ENCODE peak calls at places on chromosomes 13 and 19, in six cellular contexts. One of them, this sample, is unnamed.

GRCh38 chr13:24053505-24054251 is 106.8 kb upstream of the SPATA13 start:
- DNase-seq in GM06990: no peak
- DNase-seq in A549: peak
- DNase-seq in pancreas: peak
- DNase-seq in fibroblast of the aortic adventitia: peak
- DNase-seq in fibroblast of lung: peak
- DNase-seq in this sample: peak

GRCh38 chr13:36858285-36858684 is 39.3 kb downstream of the RFXAP start:
- DNase-seq in GM06990: no peak
- DNase-seq in A549: peak
- DNase-seq in pancreas: no peak
- DNase-seq in fibroblast of the aortic adventitia: peak
- DNase-seq in fibroblast of lung: peak
- DNase-seq in this sample: peak

GRCh38 chr19:47492137-47492533 is 8.1 kb upstream of the KPTN start:
- DNase-seq in GM06990: no peak
- DNase-seq in A549: no peak
- DNase-seq in pancreas: peak
- DNase-seq in fibroblast of the aortic adventitia: no peak
- DNase-seq in fibroblast of lung: no peak
- DNase-seq in this sample: no peak

GRCh38 chr19:7775761-7776160 is 12.7 kb downstream of the CLEC4M start:
- DNase-seq in GM06990: no peak
- DNase-seq in A549: no peak
- DNase-seq in pancreas: no peak
- DNase-seq in fibroblast of the aortic adventitia: no peak
- DNase-seq in fibroblast of lung: no peak
- DNase-seq in this sample: no peak

GRCh38 chr19:30651066-30651465 is 278.9 kb downstream of the ZNF536 start:
- DNase-seq in GM06990: no peak
- DNase-seq in A549: no peak
- DNase-seq in pancreas: peak
- DNase-seq in fibroblast of the aortic adventitia: no peak
- DNase-seq in fibroblast of lung: no peak
- DNase-seq in this sample: no peak

GRCh38 chr13:89514534-89515312 is 1832.8 kb upstream of the MIR17HG start:
- DNase-seq in GM06990: no peak
- DNase-seq in A549: peak
- DNase-seq in pancreas: no peak
- DNase-seq in fibroblast of the aortic adventitia: peak
- DNase-seq in fibroblast of lung: peak
- DNase-seq in this sample: peak

GRCh38 chr19:48424694-48425219 is 21.0 kb upstream of the GRWD1 start:
- DNase-seq in GM06990: no peak
- DNase-seq in A549: peak
- DNase-seq in pancreas: no peak
- DNase-seq in fibroblast of the aortic adventitia: peak
- DNase-seq in fibroblast of lung: peak
- DNase-seq in this sample: peak

GRCh38 chr13:67651908-67652307 is 421.8 kb upstream of the PCDH9 start:
- DNase-seq in GM06990: no peak
- DNase-seq in A549: no peak
- DNase-seq in pancreas: no peak
- DNase-seq in fibroblast of the aortic adventitia: no peak
- DNase-seq in fibroblast of lung: no peak
- DNase-seq in this sample: no peak

DNA sequence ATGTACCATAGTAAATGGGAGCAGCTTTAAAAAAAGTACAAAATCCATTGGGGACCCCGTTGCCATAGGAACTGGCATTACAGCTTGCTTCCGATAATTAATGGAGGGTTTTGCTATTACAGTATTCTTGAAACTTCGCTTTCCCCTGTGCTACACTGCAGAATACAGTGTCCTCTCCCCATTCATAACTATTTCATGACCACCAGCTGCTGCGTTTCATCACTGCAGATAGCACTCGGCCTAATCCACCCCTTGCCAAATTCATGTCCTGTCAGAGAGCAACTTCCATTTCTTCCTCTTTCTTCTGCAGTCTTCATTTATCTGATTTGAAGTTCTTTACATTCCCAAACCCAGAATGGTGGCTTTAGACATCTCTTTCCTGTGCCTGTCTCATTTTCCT is 110.3 kb downstream of the ZDHHC20 start:
- DNase-seq in GM06990: no peak
- DNase-seq in A549: no peak
- DNase-seq in pancreas: no peak
- DNase-seq in fibroblast of the aortic adventitia: peak
- DNase-seq in fibroblast of lung: no peak
- DNase-seq in this sample: no peak
- H3K4me3 ChIP-seq in GM06990: no peak
- H3K4me3 ChIP-seq in A549: no peak
- H3K4me3 ChIP-seq in pancreas: no peak
- H3K4me3 ChIP-seq in fibroblast of the aortic adventitia: no peak
- H3K4me3 ChIP-seq in fibroblast of lung: no peak
- H3K4me3 ChIP-seq in this sample: no peak

DNA sequence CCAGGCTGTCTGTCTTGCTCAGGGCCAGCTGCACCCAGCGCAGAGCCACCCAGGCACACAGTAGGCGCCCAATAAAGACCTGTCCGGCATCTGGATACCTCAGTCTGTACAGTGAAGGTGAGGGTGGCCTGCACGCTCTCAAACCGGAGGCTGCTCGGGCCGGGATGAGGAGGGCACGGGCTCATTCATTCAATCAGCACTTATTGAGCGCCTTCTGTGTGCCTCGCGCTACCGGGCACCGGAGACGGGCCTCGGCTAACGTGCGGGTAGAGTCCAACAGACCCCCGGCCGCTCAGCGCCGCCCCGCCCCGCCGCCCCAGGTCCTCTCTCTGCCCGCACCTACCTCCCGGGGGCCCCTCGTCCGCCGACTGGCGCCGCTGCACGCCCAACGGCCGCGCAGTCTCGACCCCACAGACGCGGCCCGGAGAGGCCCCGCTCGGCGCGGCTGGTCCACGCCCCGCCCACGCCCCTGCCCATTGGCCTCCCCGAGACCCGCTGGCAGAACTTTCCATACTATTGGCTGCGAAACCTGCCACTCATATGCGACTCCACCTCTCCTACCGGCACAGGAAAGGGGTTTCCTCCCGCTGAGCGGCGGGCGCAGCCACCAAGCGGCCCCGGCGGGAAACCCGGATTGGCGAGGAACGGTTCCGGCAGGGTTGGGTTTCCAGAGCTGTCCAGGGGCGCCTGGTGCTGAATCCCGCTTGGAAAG is at the start of gene SLC39A3:
- DNase-seq in GM06990: peak
- DNase-seq in A549: peak
- DNase-seq in pancreas: peak
- DNase-seq in fibroblast of the aortic adventitia: peak
- DNase-seq in fibroblast of lung: peak
- DNase-seq in this sample: peak
- TF ChIP-seq CTCF in GM06990: no peak
- TF ChIP-seq CTCF in A549: no peak
- TF ChIP-seq CTCF in pancreas: peak
- TF ChIP-seq CTCF in fibroblast of the aortic adventitia: peak
- TF ChIP-seq CTCF in fibroblast of lung: peak
- TF ChIP-seq CTCF in this sample: peak

DNA sequence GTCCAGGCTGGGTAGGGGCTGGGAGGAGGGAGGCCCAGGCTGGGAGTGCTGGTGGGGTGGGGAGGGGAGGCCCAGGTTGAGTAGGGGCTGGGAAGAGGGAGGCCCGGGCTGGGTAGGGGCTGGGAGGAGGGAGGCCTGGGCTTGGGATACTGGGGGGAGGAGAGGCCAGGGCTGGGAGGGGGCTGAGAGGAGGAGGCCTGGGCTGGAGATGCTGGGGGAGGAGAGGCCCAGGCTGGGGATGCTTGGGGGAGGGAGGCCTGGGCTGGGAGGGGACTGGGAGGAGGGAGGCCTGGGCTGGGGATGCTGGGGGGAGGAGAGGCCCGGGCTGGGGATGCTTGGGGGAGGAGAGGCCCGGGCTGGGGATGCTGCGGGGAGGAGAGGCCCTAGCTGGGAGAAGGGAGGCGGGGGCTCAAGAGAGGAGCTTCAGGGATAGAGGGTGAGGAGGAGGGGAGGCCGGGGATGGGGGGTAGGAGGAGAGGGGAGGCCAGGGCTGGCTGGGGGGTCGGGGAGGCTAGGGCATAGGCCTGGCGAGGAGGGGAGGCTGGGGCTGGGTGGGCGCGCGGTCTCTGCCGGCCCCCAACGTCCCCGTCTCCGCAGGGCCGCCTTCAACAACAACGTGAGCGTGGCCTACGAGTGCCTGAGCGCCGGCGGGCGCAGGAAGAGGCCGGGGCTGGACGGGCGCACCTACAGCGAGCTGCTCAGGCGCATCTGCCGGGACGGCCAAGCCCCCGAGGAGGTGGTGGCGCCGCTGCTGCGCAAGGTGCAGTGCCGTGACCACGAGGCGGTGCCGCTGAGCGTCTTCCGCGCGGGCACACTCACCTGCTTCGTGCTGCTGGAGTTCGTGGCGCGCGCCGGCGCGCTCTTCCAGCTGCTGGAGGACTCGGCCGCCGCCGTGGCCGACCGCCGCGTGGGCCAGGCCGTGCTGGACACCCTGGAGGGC is 11.3 kb downstream of the TPGS1 start:
- DNase-seq in GM06990: peak
- DNase-seq in A549: no peak
- DNase-seq in pancreas: peak
- DNase-seq in fibroblast of the aortic adventitia: peak
- DNase-seq in fibroblast of lung: no peak
- DNase-seq in this sample: no peak
- H3K4me3 ChIP-seq in GM06990: no peak
- H3K4me3 ChIP-seq in A549: no peak
- H3K4me3 ChIP-seq in pancreas: no peak
- H3K4me3 ChIP-seq in fibroblast of the aortic adventitia: no peak
- H3K4me3 ChIP-seq in fibroblast of lung: no peak
- H3K4me3 ChIP-seq in this sample: no peak

DNA sequence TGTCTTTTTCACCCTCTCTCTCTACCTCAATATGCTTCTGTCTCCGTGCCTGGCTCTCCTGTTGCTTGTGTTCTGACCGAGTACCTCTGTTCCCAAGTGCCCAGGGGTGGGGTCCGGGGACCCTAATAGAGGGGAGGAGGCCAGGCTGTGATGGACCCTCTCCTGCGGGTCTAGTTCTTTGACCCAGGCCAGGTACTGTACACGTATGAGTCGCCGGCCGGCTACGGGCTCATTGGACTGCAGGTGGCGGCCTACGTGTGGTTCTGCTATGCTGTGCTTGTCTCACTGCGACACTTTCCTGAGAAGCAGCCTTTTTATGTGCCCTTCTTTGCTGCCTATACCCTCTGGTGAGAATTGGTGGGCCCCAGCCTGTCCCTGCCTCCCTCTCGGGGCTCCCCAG is 4.4 kb downstream of the TMEM145 start:
- DNase-seq in GM06990: no peak
- DNase-seq in A549: no peak
- DNase-seq in pancreas: no peak
- DNase-seq in fibroblast of the aortic adventitia: no peak
- DNase-seq in fibroblast of lung: no peak
- DNase-seq in this sample: no peak
- TF ChIP-seq CTCF in GM06990: no peak
- TF ChIP-seq CTCF in A549: no peak
- TF ChIP-seq CTCF in pancreas: no peak
- TF ChIP-seq CTCF in fibroblast of the aortic adventitia: no peak
- TF ChIP-seq CTCF in fibroblast of lung: no peak
- TF ChIP-seq CTCF in this sample: no peak

DNA sequence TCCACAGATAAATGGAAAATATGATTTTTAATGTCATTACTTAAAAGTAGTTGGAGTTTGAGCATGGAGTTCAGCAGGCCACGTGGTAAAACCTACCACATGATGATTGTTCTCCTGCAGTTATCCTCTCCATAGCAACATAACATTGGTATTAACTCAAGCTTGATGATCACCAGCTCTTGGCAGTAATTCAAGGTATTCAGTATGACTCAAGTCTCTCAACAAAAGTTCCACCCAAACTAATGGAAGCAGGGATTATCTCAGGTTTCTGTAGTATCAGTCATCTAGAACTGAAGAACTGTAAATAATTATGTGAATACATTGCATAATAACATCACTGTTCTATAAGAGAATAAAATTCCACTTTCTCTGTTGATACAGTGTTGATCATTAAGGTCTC is 1092.5 kb downstream of the EFNB2 start:
- DNase-seq in GM06990: no peak
- DNase-seq in A549: peak
- DNase-seq in pancreas: no peak
- DNase-seq in fibroblast of the aortic adventitia: peak
- DNase-seq in fibroblast of lung: peak
- DNase-seq in this sample: peak
- H3K4me3 ChIP-seq in GM06990: no peak
- H3K4me3 ChIP-seq in A549: no peak
- H3K4me3 ChIP-seq in pancreas: no peak
- H3K4me3 ChIP-seq in fibroblast of the aortic adventitia: no peak
- H3K4me3 ChIP-seq in fibroblast of lung: no peak
- H3K4me3 ChIP-seq in this sample: no peak

GRCh38 chr13:97849305-97849704 is 104.2 kb upstream of the IPO5 start:
- DNase-seq in GM06990: no peak
- DNase-seq in A549: peak
- DNase-seq in pancreas: no peak
- DNase-seq in fibroblast of the aortic adventitia: peak
- DNase-seq in fibroblast of lung: peak
- DNase-seq in this sample: peak
- TF ChIP-seq CTCF in GM06990: peak
- TF ChIP-seq CTCF in A549: peak
- TF ChIP-seq CTCF in pancreas: no peak
- TF ChIP-seq CTCF in fibroblast of the aortic adventitia: peak
- TF ChIP-seq CTCF in fibroblast of lung: peak
- TF ChIP-seq CTCF in this sample: peak